ENCODE peak calls at places on chromosomes 4 and X, in four cellular contexts. K is left ventricle myocardium inferior, U is transverse colon, C is NT2/D1. S is an unnamed sample. For H3K4me1, the result is how much of the 10 kb centered on the place peaks cover.

GRCh38 chr4:183638436-183638835 is 20.5 kb downstream of the RWDD4 start:
- DNase-seq in K (no peak), U (no peak), C (no peak), S (no peak)

GRCh38 chrX:29419774-29420553 is 795.4 kb upstream of the MAGEB2 start:
- DNase-seq in K (no peak), U (no peak), C (no peak), S (no peak)

GRCh38 chrX:2351321-2351720 is 149.5 kb downstream of the DHRSX start:
- DNase-seq in K (no peak), U (no peak), C (no peak), S (no peak)

GRCh38 chr4:42104521-42104920 is 47.9 kb downstream of the BEND4 start:
- DNase-seq in K (no peak), U (no peak), C (no peak), S (no peak)

GRCh38 chr4:82136161-82136801 is 237.5 kb downstream of the HNRNPD start:
- DNase-seq in K (no peak), U (no peak), C (no peak), S (no peak)

GRCh38 chrX:134480061-134480460 is 20.1 kb downstream of the HPRT1 start:
- DNase-seq in K (no peak), U (no peak), C (no peak), S (no peak)

GRCh38 chrX:12891915-12892506 is 14.4 kb upstream of the TLR8 start:
- DNase-seq in K (no peak), U (no peak), C (no peak), S (no peak)

GRCh38 chrX:15567886-15568616 is 32.7 kb downstream of the ACE2 start:
- DNase-seq in K (no peak), U (no peak), C (no peak), S (no peak)

GRCh38 chrX:53255738-53256191 is 25.6 kb downstream of the IQSEC2 start:
- DNase-seq in K (no peak), U (no peak), C (no peak), S (no peak)

GRCh38 chr4:93475730-93476129 is 352.8 kb upstream of the ATOH1 start:
- DNase-seq in K (no peak), U (no peak), C (no peak), S (no peak)

GRCh38 chrX:111133389-111133788 is 37.4 kb downstream of the PAK3 start:
- DNase-seq in K (no peak), U (no peak), C (no peak), S (no peak)

GRCh38 chr4:37685211-37685725 is 908 bp downstream of the RELL1 start:
- DNase-seq in K (no peak), U (peak), C (no peak), S (no peak)

GRCh38 chr4:87360338-87360935 is 30.6 kb downstream of the HSD17B11 start:
- DNase-seq in K (no peak), U (no peak), C (no peak), S (no peak)

GRCh38 chr4:74449571-74450297 is 4.8 kb downstream of the AREG start:
- DNase-seq in K (no peak), U (no peak), C (no peak), S (no peak)

GRCh38 chrX:30735839-30736238 is 82.6 kb downstream of the GK start:
- DNase-seq in K (peak), U (peak), C (peak), S (peak)

GRCh38 chr4:160202802-160203201 is 1099.9 kb downstream of the RAPGEF2 start:
- DNase-seq in K (no peak), U (no peak), C (no peak), S (no peak)

GRCh38 chr4:101527186-101527585 is 179.9 kb upstream of the PPP3CA start:
- DNase-seq in K (no peak), U (no peak), C (no peak), S (no peak)

GRCh38 chr4:176404591-176404990 is 84.8 kb downstream of the SPCS3 start:
- DNase-seq in K (no peak), U (no peak), C (no peak), S (no peak)

GRCh38 chr4:188127157-188127874 is 11.9 kb upstream of the TRIML1 start:
- DNase-seq in K (no peak), U (no peak), C (no peak), S (no peak)

GRCh38 chr4:145179201-145179860 is 1.1 kb downstream of the OTUD4 start:
- DNase-seq in K (peak), U (peak), C (no peak), S (peak)

GRCh38 chr4:138562544-138562961 is 320.4 kb upstream of the SLC7A11 start:
- DNase-seq in K (no peak), U (no peak), C (no peak), S (no peak)

GRCh38 chr4:183157215-183157614 is 58.2 kb downstream of the WWC2 start:
- DNase-seq in K (no peak), U (no peak), C (no peak), S (no peak)

GRCh38 chrX:97123001-97123400 is 239.3 kb downstream of the RPA4 start:
- DNase-seq in K (no peak), U (no peak), C (no peak), S (peak)

GRCh38 chrX:97629597-97629985 is 745.9 kb downstream of the RPA4 start:
- DNase-seq in K (no peak), U (no peak), C (no peak), S (no peak)

GRCh38 chr4:186792994-186793393 is 69.3 kb upstream of the FAT1 start:
- DNase-seq in K (no peak), U (no peak), C (no peak), S (no peak)

GRCh38 chrX:9071031-9071650 is 37.2 kb upstream of the FAM9B start:
- DNase-seq in K (no peak), U (no peak), C (no peak), S (no peak)

GRCh38 chrX:1462596-1463251 is 10.0 kb upstream of the ASMTL start:
- DNase-seq in K (no peak), U (no peak), C (no peak), S (no peak)

GRCh38 chr4:126081336-126081735 is 766.6 kb downstream of the FAT4 start:
- DNase-seq in K (no peak), U (no peak), C (no peak), S (peak)

GRCh38 chr4:3512279-3512678 is 19.9 kb downstream of the LRPAP1 start:
- DNase-seq in K (no peak), U (no peak), C (no peak), S (no peak)

GRCh38 chrX:41906515-41907165 is 16.7 kb downstream of the CASK start:
- DNase-seq in K (no peak), U (no peak), C (no peak), S (no peak)

GRCh38 chr4:82733636-82734035 is 65.0 kb downstream of the SCD5 start:
- DNase-seq in K (no peak), U (no peak), C (no peak), S (no peak)

GRCh38 chr4:1879491-1879890 is 8.3 kb downstream of the NSD2 start:
- DNase-seq in K (no peak), U (no peak), C (no peak), S (no peak)

GRCh38 chr4:1883583-1883982 is 12.4 kb downstream of the NSD2 start:
- DNase-seq in K (no peak), U (no peak), C (no peak), S (no peak)

GRCh38 chr4:1881709-1882108 is 10.5 kb downstream of the NSD2 start:
- DNase-seq in K (no peak), U (peak), C (no peak), S (no peak)

GRCh38 chr4:1882850-1883271 is 11.7 kb downstream of the NSD2 start:
- DNase-seq in K (no peak), U (no peak), C (no peak), S (no peak)

DNA sequence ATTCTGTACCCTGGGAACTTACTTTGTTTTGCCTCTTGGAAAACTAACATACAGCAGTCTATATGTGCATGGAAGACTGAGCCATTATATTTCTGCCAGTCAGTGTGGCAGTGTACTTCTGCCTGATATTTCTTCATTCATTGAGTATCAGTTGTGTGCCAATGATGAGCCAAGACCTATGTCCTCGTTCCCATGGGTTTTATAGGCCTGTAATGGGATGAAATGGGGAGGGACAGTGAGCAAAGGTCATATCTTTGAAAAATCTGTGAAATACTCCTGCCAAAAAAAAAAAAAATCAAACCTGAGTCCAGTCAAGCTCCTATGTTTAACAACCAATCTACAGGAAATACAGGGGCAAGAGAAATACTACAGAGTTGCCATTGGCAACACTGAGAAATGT is 9.1 kb downstream of the NSD2 start:
- DNase-seq in K (no peak), U (no peak), C (no peak), S (no peak)
- H3K4me1 ChIP-seq in K (under half), U (under half), C (under half), S (under half)

GRCh38 chrX:114970806-114971205 is 46.6 kb downstream of the IL13RA2 start:
- DNase-seq in K (no peak), U (no peak), C (no peak), S (no peak)
- H3K4me3 ChIP-seq in K (no peak), U (no peak), C (no peak), S (no peak)

GRCh38 chr4:168486961-168487820 is 6.9 kb upstream of the DDX60L start:
- DNase-seq in K (no peak), U (no peak), C (no peak), S (no peak)

GRCh38 chr4:168485511-168485910 is 5.2 kb upstream of the DDX60L start:
- DNase-seq in K (no peak), U (no peak), C (no peak), S (no peak)

GRCh38 chr4:168480991-168481588 is 798 bp upstream of the DDX60L start:
- DNase-seq in K (no peak), U (peak), C (no peak), S (peak)

GRCh38 chr4:168484626-168485025 is 4.3 kb upstream of the DDX60L start:
- DNase-seq in K (no peak), U (no peak), C (no peak), S (no peak)

GRCh38 chr4:168483786-168484185 is 3.5 kb upstream of the DDX60L start:
- DNase-seq in K (no peak), U (no peak), C (no peak), S (no peak)
- H3K4me1 ChIP-seq in K (under half), U (under half), C (under half), S (under half)

DNA sequence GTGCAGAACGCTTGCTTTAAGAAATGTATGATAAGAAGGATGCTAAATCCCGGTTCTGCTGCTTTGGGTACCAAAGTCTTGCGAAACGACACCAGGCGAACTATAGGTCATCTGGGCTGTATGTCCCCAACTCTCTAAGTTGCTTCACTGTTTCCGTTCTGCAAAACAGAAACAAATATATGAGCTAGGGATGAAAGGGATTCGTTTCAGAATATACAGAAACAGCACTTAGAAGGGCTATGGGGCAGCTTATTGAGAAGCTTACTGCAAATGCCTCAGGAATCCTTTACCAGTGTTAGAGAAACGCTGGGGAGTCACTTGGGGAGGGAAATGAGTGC is 293 bp upstream of the LRCH2 start:
- DNase-seq in K (no peak), U (no peak), C (no peak), S (no peak)
- H3K4me3 ChIP-seq in K (peak), U (no peak), C (peak), S (peak)

DNA sequence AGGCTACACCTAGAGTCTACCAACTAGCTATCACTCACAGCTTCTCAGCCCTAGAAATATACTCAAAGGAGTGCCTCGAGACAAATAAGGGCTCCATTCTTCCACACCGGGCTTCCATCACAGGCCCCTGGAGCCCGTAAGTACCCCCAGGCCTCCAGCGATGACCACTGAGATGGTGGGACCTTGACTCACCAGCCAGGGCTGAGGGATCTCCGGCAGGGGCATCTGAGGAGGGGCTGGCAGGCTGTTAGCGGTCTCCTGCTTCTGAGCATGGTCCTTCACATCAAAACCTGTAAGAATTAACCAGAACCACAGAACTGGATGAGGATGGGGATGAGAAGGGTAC is 71.3 kb downstream of the AFAP1 start:
- DNase-seq in K (no peak), U (no peak), C (no peak), S (no peak)
- H3K4me1 ChIP-seq in K (under half), U (under half), C (under half), S (under half)

GRCh38 chrX:104168127-104168526 is 1.9 kb downstream of the FAM199X start:
- DNase-seq in K (no peak), U (no peak), C (no peak), S (no peak)
- H3K4me3 ChIP-seq in K (peak), U (no peak), C (peak), S (peak)

DNA sequence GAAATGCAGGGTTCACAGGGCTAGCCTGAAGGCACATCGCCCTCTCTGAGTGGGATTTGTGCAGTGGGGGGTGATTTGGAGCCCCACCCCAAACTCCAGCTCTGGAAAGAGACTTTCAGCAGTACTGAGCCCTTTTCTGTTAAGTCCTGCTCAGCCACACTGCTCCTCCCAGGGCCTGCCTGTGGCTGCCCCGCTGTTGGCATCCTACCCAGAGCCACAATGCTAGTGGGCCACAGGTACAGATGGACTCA is 52.7 kb downstream of the CXorf49B start:
- DNase-seq in K (no peak), U (no peak), C (no peak), S (no peak)
- H3K4me1 ChIP-seq in K (under half), U (under half), C (under half), S (under half)

GRCh38 chrX:153600032-153600373 is 1.1 kb upstream of the CCNQ start:
- DNase-seq in K (no peak), U (no peak), C (no peak), S (no peak)
- H3K4me3 ChIP-seq in K (peak), U (no peak), C (peak), S (peak)

S was measured in HAP-1.